ENCODE peak calls at places on chromosomes 11 and 22, in six cellular contexts. O is neural progenitor cell; Q is AG10803; N is COR-L47; B is hepatocyte; J is stimulated activated CD4-positive, alpha-beta T cell treated with anti-CD3 and anti-CD28 coated beads, Interleukin-1b, Interleukin-23, amount 100 ng/mL, for 1 hour. D is an unnamed sample.

GRCh38 chr22:39300198-39300830 is 19.1 kb downstream of the RPL3 start:
- DNase-seq in Q (no peak), N (no peak), J (no peak), O (no peak), B (no peak), D (no peak)

GRCh38 chr22:20014526-20015186 is 2.0 kb downstream of the ARVCF start:
- DNase-seq in Q (no peak), J (no peak), O (no peak), N (no peak), B (no peak), D (no peak)

GRCh38 chr11:57008373-57008772 is 19.7 kb downstream of the OR5AK2 start:
- DNase-seq in N (no peak), J (no peak), B (no peak), O (no peak), Q (no peak), D (no peak)

GRCh38 chr11:82682003-82682751 is 51.5 kb downstream of the FAM181B start:
- DNase-seq in J (no peak), Q (peak), N (peak), B (peak), O (peak), D (peak)

GRCh38 chr11:34529643-34530042 is 16.0 kb upstream of the ELF5 start:
- DNase-seq in N (no peak), J (no peak), B (no peak), Q (no peak), O (no peak), D (no peak)

GRCh38 chr22:37258810-37259472 is 14.9 kb upstream of the RAC2 start:
- DNase-seq in O (no peak), B (no peak), Q (no peak), N (no peak), J (no peak), D (no peak)

GRCh38 chr22:44711701-44712100 is 9.7 kb downstream of the PRR5 start:
- DNase-seq in Q (no peak), N (no peak), J (no peak), O (no peak), B (no peak), D (no peak)

GRCh38 chr11:59551651-59552521 is 40.5 kb downstream of the OR4D9 start:
- DNase-seq in Q (peak), J (no peak), O (peak), B (peak), N (peak), D (peak)

GRCh38 chr22:19723990-19724827 is 870 bp downstream of the GP1BB start:
- DNase-seq in J (no peak), B (peak), Q (no peak), O (peak), N (no peak), D (no peak)

GRCh38 chr11:12134239-12134590 is 23.8 kb downstream of the MICAL2 start:
- DNase-seq in J (no peak), O (no peak), Q (no peak), N (no peak), B (no peak), D (no peak)

GRCh38 chr11:17014321-17014773 is at the start of gene PLEKHA7:
- DNase-seq in O (peak), J (no peak), Q (no peak), N (peak), B (peak), D (no peak)

GRCh38 chr11:126948563-126948962 is 52.0 kb downstream of the KIRREL3 start:
- DNase-seq in B (no peak), N (no peak), O (no peak), Q (no peak), J (no peak), D (no peak)

GRCh38 chr11:70466154-70466553 is 67.8 kb downstream of the CTTN start:
- DNase-seq in Q (no peak), N (no peak), O (no peak), J (no peak), B (no peak), D (no peak)

GRCh38 chr11:14672635-14673034 is 29.0 kb downstream of the PDE3B start:
- DNase-seq in N (no peak), J (no peak), Q (peak), B (no peak), O (no peak), D (no peak)

GRCh38 chr22:24191381-24191841 is 10.1 kb downstream of the SUSD2 start:
- DNase-seq in O (no peak), J (no peak), Q (no peak), N (no peak), B (no peak), D (no peak)

GRCh38 chr22:23130697-23131096 is 11.1 kb downstream of the RSPH14 start:
- DNase-seq in B (no peak), N (no peak), Q (no peak), O (no peak), J (no peak), D (no peak)

GRCh38 chr11:1075341-1075911 is 752 bp downstream of the MUC2 start:
- DNase-seq in B (no peak), O (no peak), N (no peak), J (no peak), Q (no peak), D (no peak)